ENCODE peak calls at places on chromosomes 3 and 15, in six cellular contexts. D is H9, G is H1, E is mesendoderm, K is IMR-90, U is neuronal stem cell. Q is an unnamed sample.

GRCh38 chr3:3685721-3686120 is 113.5 kb upstream of the LRRN1 start:
- DNase-seq in E (no peak), D (no peak), U (no peak), K (no peak), G (no peak), Q (no peak)

GRCh38 chr3:49554639-49555265 is 475 bp downstream of the BSN start:
- DNase-seq in G (no peak), U (peak), E (peak), K (peak), D (peak), Q (peak)

GRCh38 chr3:72597756-72598195 is 250.5 kb downstream of the SHQ1 start:
- DNase-seq in K (peak), D (no peak), U (no peak), G (no peak), E (peak), Q (no peak)

GRCh38 chr15:73254598-73254997 is 114.2 kb downstream of the HCN4 start:
- DNase-seq in U (no peak), K (no peak), G (no peak), D (no peak), E (no peak), Q (no peak)

GRCh38 chr3:154819491-154819890 is 260.6 kb upstream of the MME start:
- DNase-seq in E (no peak), K (no peak), U (no peak), G (no peak), D (no peak), Q (no peak)

GRCh38 chr3:112384769-112385168 is 51.8 kb downstream of the CD200 start:
- DNase-seq in E (no peak), U (no peak), D (no peak), G (no peak), K (peak), Q (no peak)

GRCh38 chr3:66572090-66572632 is 71.3 kb upstream of the LRIG1 start:
- DNase-seq in G (no peak), D (no peak), U (peak), K (no peak), E (no peak), Q (no peak)

GRCh38 chr3:123559040-123559861 is 25.6 kb downstream of the HACD2 start:
- DNase-seq in U (peak), G (no peak), K (peak), D (no peak), E (peak), Q (no peak)

GRCh38 chr3:30770387-30770786 is 124.1 kb downstream of the GADL1 start:
- DNase-seq in U (no peak), K (peak), E (peak), G (no peak), D (no peak), Q (peak)

GRCh38 chr3:141217389-141217788 is 14.2 kb upstream of the PXYLP1 start:
- DNase-seq in U (no peak), E (no peak), K (no peak), D (no peak), G (no peak), Q (no peak)

DNA sequence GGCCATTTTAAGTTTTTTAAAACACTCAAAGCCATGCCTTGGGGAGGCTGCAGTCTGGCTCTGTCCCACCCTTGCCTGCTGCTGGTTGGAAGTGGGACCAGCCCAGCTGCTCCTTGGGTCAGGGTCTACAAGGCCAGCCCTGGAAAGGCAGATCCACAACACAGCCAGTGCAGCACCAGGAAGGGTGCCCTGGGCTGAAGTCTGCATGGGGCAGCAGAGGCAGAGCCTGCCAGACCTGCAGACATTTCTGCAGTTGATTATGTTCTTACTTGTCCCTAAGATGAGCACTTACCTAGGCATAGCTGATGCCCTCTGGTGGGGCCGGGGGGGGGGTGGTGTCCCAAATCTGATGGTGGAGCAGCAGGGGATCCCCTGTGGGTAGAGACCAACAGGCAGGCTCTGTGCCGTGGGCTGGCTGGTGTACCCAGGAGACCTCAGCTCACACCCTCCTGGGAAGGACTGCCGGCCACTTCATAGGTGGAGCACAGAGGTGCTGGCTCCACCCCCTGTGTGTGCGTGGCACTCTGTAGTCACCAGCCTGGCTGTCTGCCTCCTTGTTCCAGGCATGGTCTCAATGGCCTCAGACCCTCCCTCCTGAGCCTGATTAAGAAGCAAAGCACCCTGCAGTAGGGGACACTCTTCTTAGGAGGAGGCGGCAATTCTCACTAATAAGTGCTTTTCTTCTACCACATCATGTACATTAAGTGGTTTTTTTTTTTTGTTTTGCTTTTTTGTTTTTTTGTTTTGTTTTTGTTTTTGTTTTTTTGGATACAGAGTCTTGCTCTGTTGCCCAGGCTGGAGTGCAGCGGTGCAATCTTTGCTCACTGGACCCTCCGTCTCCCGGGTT is 97.4 kb upstream of the KLF13 start:
- DNase-seq in E (peak), K (no peak), D (peak), G (no peak), U (no peak), Q (no peak)
- H3K9ac ChIP-seq in E (no peak), K (no peak), D (no peak), G (no peak), U (no peak), Q (no peak)

GRCh38 chr3:171977426-171977825 is 62.0 kb upstream of the FNDC3B start:
- DNase-seq in U (no peak), E (no peak), D (no peak), G (no peak), K (no peak), Q (peak)

GRCh38 chr3:171980578-171981270 is 58.7 kb upstream of the FNDC3B start:
- DNase-seq in G (no peak), E (peak), D (no peak), K (peak), U (no peak), Q (peak)

GRCh38 chr3:171977860-171978259 is 61.5 kb upstream of the FNDC3B start:
- DNase-seq in G (no peak), U (no peak), D (no peak), K (no peak), E (no peak), Q (peak)

GRCh38 chr3:171978390-171978789 is 61.0 kb upstream of the FNDC3B start:
- DNase-seq in D (no peak), E (no peak), U (no peak), G (no peak), K (no peak), Q (peak)

GRCh38 chr3:171979081-171979480 is 60.3 kb upstream of the FNDC3B start:
- DNase-seq in U (no peak), G (no peak), K (no peak), D (no peak), E (no peak), Q (peak)
- H2BK120ac ChIP-seq in U (no peak), G (no peak), K (peak), D (no peak), E (no peak), Q (no peak)

DNA sequence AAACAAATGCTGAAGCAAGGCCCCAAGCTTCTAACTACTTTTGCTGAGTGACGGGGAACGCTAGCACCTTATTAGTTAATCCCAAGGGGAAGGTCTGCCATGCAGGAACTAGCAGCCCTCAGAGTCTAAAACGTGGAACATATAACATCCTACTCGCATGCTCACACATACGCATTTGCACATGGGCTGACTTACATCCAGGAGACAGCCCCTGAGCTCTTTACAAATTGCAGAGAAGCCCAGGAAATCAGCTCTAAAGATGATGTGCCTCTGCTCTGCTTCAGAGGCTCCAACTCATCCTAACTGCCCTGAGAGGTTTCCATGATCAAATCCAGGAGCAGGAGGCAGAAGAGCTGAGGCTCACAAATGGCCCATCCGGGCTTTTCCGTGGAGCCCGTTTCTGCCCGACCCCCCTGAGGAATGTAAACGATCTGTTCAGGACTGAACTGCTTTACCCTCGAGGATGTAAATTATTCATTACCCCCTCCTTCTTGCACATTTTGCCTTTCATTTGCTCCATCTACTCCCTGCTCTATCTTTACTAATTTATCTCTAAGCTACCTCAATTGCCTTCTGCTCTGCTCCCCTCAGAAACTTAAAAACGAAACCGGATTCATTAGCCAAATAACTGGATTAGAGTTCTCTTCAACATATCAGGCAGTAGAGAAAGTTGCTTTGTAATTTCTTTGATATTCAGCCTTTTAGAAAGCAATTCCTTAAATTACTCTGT is 141.9 kb upstream of the CCDC54 start:
- DNase-seq in E (peak), U (no peak), D (no peak), K (peak), G (no peak), Q (no peak)
- H3K9ac ChIP-seq in E (peak), U (no peak), D (no peak), K (peak), G (no peak), Q (no peak)

GRCh38 chr15:28178290-28178689 is 79.2 kb upstream of the OCA2 start:
- DNase-seq in U (no peak), E (no peak), D (no peak), K (no peak), G (no peak), Q (no peak)
- H2BK120ac ChIP-seq in U (no peak), E (no peak), D (no peak), K (no peak), G (no peak), Q (no peak)

GRCh38 chr15:51623386-51623938 is 891 bp upstream of the DMXL2 start:
- DNase-seq in K (no peak), U (no peak), G (no peak), D (no peak), E (peak), Q (peak)
- H3K9ac ChIP-seq in K (no peak), U (no peak), G (no peak), D (peak), E (peak), Q (no peak)

GRCh38 chr3:27532426-27532825 is 48.2 kb upstream of the SLC4A7 start:
- DNase-seq in U (no peak), D (no peak), G (no peak), K (no peak), E (peak), Q (peak)

GRCh38 chr3:27535809-27536392 is 51.7 kb upstream of the SLC4A7 start:
- DNase-seq in D (no peak), G (no peak), U (no peak), K (peak), E (peak), Q (peak)

GRCh38 chr3:27536451-27536850 is 52.3 kb upstream of the SLC4A7 start:
- DNase-seq in U (no peak), G (no peak), D (no peak), E (no peak), K (no peak), Q (no peak)

GRCh38 chr3:27532931-27533607 is 48.9 kb upstream of the SLC4A7 start:
- DNase-seq in U (no peak), D (peak), E (peak), G (no peak), K (peak), Q (peak)

GRCh38 chr3:27533718-27534578 is 49.8 kb upstream of the SLC4A7 start:
- DNase-seq in D (peak), K (peak), E (peak), G (peak), U (no peak), Q (peak)
- H2BK120ac ChIP-seq in D (no peak), K (peak), E (no peak), G (peak), U (no peak), Q (no peak)

GRCh38 chr3:17913349-17913748 is 170.9 kb upstream of the TBC1D5 start:
- DNase-seq in G (no peak), E (no peak), K (no peak), U (no peak), D (no peak), Q (no peak)
- H3K9ac ChIP-seq in G (no peak), E (no peak), K (no peak), U (no peak), D (no peak), Q (no peak)

Q was measured in trophoblast cell.